ENCODE peak calls at places on chromosomes 6 and 20, in nine cellular contexts. A is NCI-H2171 treated with DMSO at 0.1 percent for 48 hours; S is T follicular helper cell; X is esophagus squamous epithelium; P is HL-60; Z is central memory CD4-positive, alpha-beta T cell; I is ELF-1; J is HEK293T; E is mucosa of descending colon. H is an unnamed sample.

GRCh38 chr20:17809714-17810631 is 110.2 kb downstream of the BANF2 start:
- DNase-seq in A (no peak), S (no peak), X (no peak), P (no peak), Z (no peak), I (no peak), J (no peak), E (no peak), H (no peak)

GRCh38 chr20:54347216-54347833 is 128.1 kb upstream of the DOK5 start:
- DNase-seq in A (no peak), S (no peak), X (no peak), P (no peak), Z (no peak), I (no peak), J (no peak), E (no peak), H (no peak)

GRCh38 chr6:93418113-93418447 is 1.3 kb downstream of the EPHA7 start:
- DNase-seq in A (peak), S (no peak), X (no peak), P (no peak), Z (no peak), I (no peak), J (no peak), E (no peak), H (no peak)

GRCh38 chr20:497979-498378 is 35.6 kb upstream of the TBC1D20 start:
- DNase-seq in A (no peak), S (no peak), X (no peak), P (no peak), Z (no peak), I (no peak), J (no peak), E (no peak), H (no peak)

GRCh38 chr6:159107451-159108260 is 61.5 kb upstream of the FNDC1 start:
- DNase-seq in A (peak), S (peak), X (no peak), P (no peak), Z (peak), I (no peak), J (no peak), E (peak), H (peak)

GRCh38 chr6:169997930-169998218 is 246.5 kb downstream of the ERMARD start:
- DNase-seq in A (no peak), S (no peak), X (no peak), P (peak), Z (no peak), I (no peak), J (no peak), E (no peak), H (peak)

GRCh38 chr6:126067080-126067479 is 80.7 kb downstream of the TRMT11 start:
- DNase-seq in A (no peak), S (no peak), X (no peak), P (no peak), Z (no peak), I (no peak), J (no peak), E (no peak), H (no peak)

GRCh38 chr20:9147553-9148024 is 78.7 kb downstream of the PLCB4 start:
- DNase-seq in A (no peak), S (no peak), X (no peak), P (no peak), Z (no peak), I (no peak), J (no peak), E (no peak), H (peak)

GRCh38 chr6:161003336-161003735 is 11.8 kb downstream of the MAP3K4 start:
- DNase-seq in A (no peak), S (no peak), X (no peak), P (no peak), Z (no peak), I (no peak), J (no peak), E (no peak), H (no peak)

GRCh38 chr6:4280721-4281120 is 145.3 kb upstream of the ECI2 start:
- DNase-seq in A (no peak), S (no peak), X (no peak), P (no peak), Z (no peak), I (peak), J (no peak), E (no peak), H (peak)

GRCh38 chr6:149202967-149203366 is 114.5 kb upstream of the TAB2 start:
- DNase-seq in A (no peak), S (no peak), X (no peak), P (no peak), Z (no peak), I (no peak), J (no peak), E (no peak), H (no peak)

GRCh38 chr6:36676142-36677058 is 2.1 kb upstream of the CDKN1A start:
- DNase-seq in A (peak), S (no peak), X (no peak), P (no peak), Z (no peak), I (peak), J (no peak), E (no peak), H (no peak)

GRCh38 chr20:63234693-63235398 is 859 bp upstream of the BIRC7 start:
- DNase-seq in A (peak), S (no peak), X (no peak), P (no peak), Z (no peak), I (peak), J (no peak), E (no peak), H (no peak)

GRCh38 chr6:131476362-131476761 is 96.7 kb upstream of the ARG1 start:
- DNase-seq in A (no peak), S (no peak), X (no peak), P (no peak), Z (no peak), I (no peak), J (no peak), E (no peak), H (no peak)

GRCh38 chr20:23257848-23258746 is 92.5 kb upstream of the NXT1 start:
- DNase-seq in A (no peak), S (no peak), X (no peak), P (peak), Z (no peak), I (no peak), J (no peak), E (no peak), H (peak)

GRCh38 chr6:166365221-166365620 is 17.5 kb downstream of the MPC1 start:
- DNase-seq in A (no peak), S (no peak), X (no peak), P (no peak), Z (no peak), I (no peak), J (no peak), E (no peak), H (no peak)

GRCh38 chr6:162825597-162825996 is 97.8 kb downstream of the PACRG start:
- DNase-seq in A (no peak), S (no peak), X (no peak), P (no peak), Z (no peak), I (no peak), J (no peak), E (no peak), H (no peak)

GRCh38 chr6:157605484-157605883 is 217.6 kb upstream of the SNX9 start:
- DNase-seq in A (no peak), S (no peak), X (no peak), P (no peak), Z (no peak), I (no peak), J (no peak), E (no peak), H (no peak)

GRCh38 chr6:22917344-22917743 is 348.0 kb downstream of the HDGFL1 start:
- DNase-seq in A (no peak), S (no peak), X (no peak), P (no peak), Z (no peak), I (no peak), J (no peak), E (no peak), H (no peak)

GRCh38 chr6:135135835-135136234 is 45.3 kb upstream of the MYB start:
- DNase-seq in A (no peak), S (no peak), X (no peak), P (no peak), Z (no peak), I (no peak), J (no peak), E (no peak), H (no peak)

GRCh38 chr20:36575066-36575743 is 1.8 kb downstream of the TGIF2 start:
- DNase-seq in A (peak), S (no peak), X (no peak), P (peak), Z (no peak), I (peak), J (peak), E (peak), H (peak)

GRCh38 chr20:6767536-6768227 is at the start of gene BMP2:
- DNase-seq in A (peak), S (no peak), X (no peak), P (peak), Z (no peak), I (no peak), J (peak), E (peak), H (peak)

GRCh38 chr20:57426156-57426769 is 35.1 kb downstream of the RBM38 start:
- DNase-seq in A (peak), S (no peak), X (no peak), P (no peak), Z (no peak), I (no peak), J (no peak), E (no peak), H (no peak)

GRCh38 chr20:51199920-51200319 is 177.0 kb upstream of the KCNG1 start:
- DNase-seq in A (no peak), S (no peak), X (no peak), P (no peak), Z (no peak), I (no peak), J (no peak), E (no peak), H (no peak)

GRCh38 chr20:62725596-62726268 is 17.1 kb downstream of the NTSR1 start:
- DNase-seq in A (no peak), S (no peak), X (no peak), P (no peak), Z (no peak), I (no peak), J (no peak), E (peak), H (no peak)

GRCh38 chr20:21149344-21149743 is 23.5 kb downstream of the KIZ start:
- DNase-seq in A (no peak), S (no peak), X (no peak), P (no peak), Z (no peak), I (no peak), J (no peak), E (no peak), H (no peak)

GRCh38 chr6:168115748-168116445 is 36.9 kb upstream of the FRMD1 start:
- DNase-seq in A (peak), S (no peak), X (no peak), P (no peak), Z (no peak), I (no peak), J (no peak), E (no peak), H (no peak)